ENCODE peak calls at places on chromosome 12, in five cellular contexts. P is fibroblast of pulmonary artery; X is naive thymus-derived CD4-positive, alpha-beta T cell; T is lung; I is lower leg skin. O is an unnamed sample.

GRCh38 chr12:11321980-11322379 is 11.7 kb upstream of the PRB4 start:
- DNase-seq in P (peak; percentile 0), X (no peak), T (no peak), I (no peak), O (no peak)

GRCh38 chr12:106113042-106113441 is 25.7 kb downstream of the NUAK1 start:
- DNase-seq in P (peak; percentile 53), X (no peak), T (no peak), I (no peak), O (no peak)

GRCh38 chr12:6584293-6584692 is 16.2 kb upstream of the NOP2 start:
- DNase-seq in P (peak; percentile 22), X (no peak), T (no peak), I (no peak), O (no peak)

GRCh38 chr12:127781336-127781735 is 485.6 kb upstream of the TMEM132C start:
- DNase-seq in P (no peak), X (no peak), T (no peak), I (no peak), O (no peak)

GRCh38 chr12:87967871-87968270 is 61.3 kb downstream of the C12orf50 start:
- DNase-seq in P (peak; percentile 46), X (no peak), T (no peak), I (no peak), O (no peak)

GRCh38 chr12:122064034-122064777 is 14.3 kb upstream of the MLXIP start:
- DNase-seq in P (peak; percentile 98), X (peak; percentile 27), T (peak; percentile 79), I (peak; percentile 70), O (peak; percentile 95)

GRCh38 chr12:101855364-101855884 is 22.0 kb upstream of the DRAM1 start:
- DNase-seq in P (peak; percentile 24), X (no peak), T (no peak), I (no peak), O (no peak)

GRCh38 chr12:79690606-79691298 is at the start of gene PAWR:
- DNase-seq in P (peak; percentile 69), X (peak; percentile 15), T (peak; percentile 68), I (peak; percentile 52), O (no peak)

GRCh38 chr12:13864081-13864673 is 117.2 kb downstream of the GRIN2B start:
- DNase-seq in P (peak; percentile 73), X (peak; percentile 27), T (peak; percentile 63), I (peak; percentile 22), O (peak; percentile 66)

GRCh38 chr12:88579572-88579940 is 715 bp downstream of the KITLG start:
- DNase-seq in P (no peak), X (no peak), T (peak; percentile 41), I (no peak), O (no peak)

GRCh38 chr12:27331927-27332324 is 710 bp upstream of the BMAL2 start:
- DNase-seq in P (no peak), X (no peak), T (no peak), I (no peak), O (no peak)

GRCh38 chr12:92854344-92854743 is 74.8 kb downstream of the EEA1 start:
- DNase-seq in P (no peak), X (no peak), T (no peak), I (no peak), O (no peak)

GRCh38 chr12:71440393-71441349 is 1.1 kb downstream of the LGR5 start:
- DNase-seq in P (peak; percentile 3), X (no peak), T (no peak), I (no peak), O (no peak)

GRCh38 chr12:13241833-13242232 is 45.3 kb downstream of the EMP1 start:
- DNase-seq in P (no peak), X (no peak), T (no peak), I (no peak), O (no peak)

GRCh38 chr12:1744932-1745331 is 54.1 kb downstream of the ADIPOR2 start:
- DNase-seq in P (no peak), X (no peak), T (no peak), I (no peak), O (no peak)

GRCh38 chr12:5827591-5827990 is 117.5 kb downstream of the ANO2 start:
- DNase-seq in P (no peak), X (no peak), T (no peak), I (no peak), O (no peak)

GRCh38 chr12:127401005-127401404 is 866.0 kb upstream of the TMEM132C start:
- DNase-seq in P (peak; percentile 13), X (no peak), T (no peak), I (no peak), O (no peak)

GRCh38 chr12:68056300-68056699 is 67.1 kb downstream of the IFNG-AS1 start:
- DNase-seq in P (no peak), X (no peak), T (no peak), I (no peak), O (no peak)

GRCh38 chr12:50763637-50764115 is at the start of gene ATF1:
- DNase-seq in P (peak; percentile 94), X (no peak), T (peak; percentile 90), I (peak; percentile 92), O (peak; percentile 93)
- H3K4me3 ChIP-seq in P (peak within 1 kb of the TSS; percentile 89), X (peak within 1 kb of the TSS; percentile 69), T (peak within 1 kb of the TSS; percentile 100), I (peak within 1 kb of the TSS; percentile 91), O (peak within 1 kb of the TSS; percentile 92)

GRCh38 chr12:104955703-104956102 is 2.4 kb downstream of the SLC41A2 start:
- DNase-seq in P (no peak), X (no peak), T (no peak), I (no peak), O (no peak)

GRCh38 chr12:104958009-104958945 is at the start of gene SLC41A2:
- DNase-seq in P (peak; percentile 93), X (peak; percentile 75), T (peak; percentile 86), I (peak; percentile 76), O (peak; percentile 89)

GRCh38 chr12:104958946-104959841 is 1.1 kb upstream of the SLC41A2 start:
- DNase-seq in P (peak; percentile 27), X (no peak), T (no peak), I (no peak), O (no peak)

GRCh38 chr12:104957388-104958008 is 592 bp downstream of the SLC41A2 start:
- DNase-seq in P (no peak), X (peak; percentile 37), T (no peak), I (no peak), O (no peak)

GRCh38 chr12:104956870-104957301 is 1.2 kb downstream of the SLC41A2 start:
- DNase-seq in P (peak; percentile 37), X (no peak), T (no peak), I (no peak), O (no peak)
- H3K4me3 ChIP-seq in P (peak overlapping the region; percentile 77), X (no peak overlapping the region), T (no peak overlapping the region), I (no peak overlapping the region), O (no peak overlapping the region)

GRCh38 chr12:56753566-56753965 is 1.4 kb upstream of the PRIM1 start:
- DNase-seq in P (no peak), X (no peak), T (no peak), I (no peak), O (no peak)

GRCh38 chr12:56763753-56764657 is 881 bp downstream of the HSD17B6 start:
- DNase-seq in P (peak; percentile 23), X (no peak), T (no peak), I (no peak), O (no peak)

GRCh38 chr12:56758728-56759269 is 4.3 kb upstream of the HSD17B6 start:
- DNase-seq in P (no peak), X (no peak), T (no peak), I (no peak), O (no peak)

GRCh38 chr12:56760460-56760859 is 2.7 kb upstream of the HSD17B6 start:
- DNase-seq in P (no peak), X (no peak), T (no peak), I (no peak), O (no peak)

GRCh38 chr12:56759270-56759908 is 3.7 kb upstream of the HSD17B6 start:
- DNase-seq in P (no peak), X (no peak), T (no peak), I (no peak), O (no peak)
- H3K4me3 ChIP-seq in P (no peak overlapping the region), X (no peak overlapping the region), T (no peak overlapping the region), I (no peak overlapping the region), O (no peak overlapping the region)

DNA sequence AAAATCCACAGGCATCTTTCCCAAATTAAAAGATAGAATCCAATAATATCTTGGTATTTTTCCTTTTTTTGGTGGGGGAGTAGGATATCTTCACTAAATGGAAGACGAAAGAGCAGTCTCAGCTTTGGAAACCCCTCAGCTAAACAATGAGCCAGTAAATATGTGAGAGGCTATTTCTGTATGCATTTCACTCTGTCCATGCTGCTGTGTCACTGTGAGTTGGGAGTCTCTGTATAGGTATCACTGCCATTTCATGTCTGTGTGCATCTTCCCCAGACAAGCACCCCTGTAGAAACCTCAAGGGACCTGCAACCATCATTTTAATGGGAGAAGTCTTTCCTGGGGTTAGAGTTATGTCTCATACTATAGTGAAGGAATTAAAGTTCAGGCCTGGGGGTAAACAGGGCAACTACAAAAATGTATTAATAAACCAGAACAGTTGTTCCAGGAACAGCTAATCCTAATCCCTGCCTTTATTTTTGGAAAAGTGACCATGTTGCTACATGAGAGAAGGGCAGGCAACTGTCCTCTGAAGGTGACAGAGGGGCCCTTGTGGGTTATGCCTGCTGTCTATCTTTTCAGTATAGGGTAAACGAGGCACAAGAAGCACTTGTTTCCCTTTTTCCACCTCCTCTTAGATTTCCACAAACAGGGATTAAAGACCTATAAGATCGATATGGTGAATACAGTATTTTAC is 11.3 kb upstream of the STAC3 start:
- DNase-seq in P (no peak), X (no peak), T (no peak), I (no peak), O (no peak)
- H3K4me3 ChIP-seq in P (no peak overlapping the region), X (no peak overlapping the region), T (no peak overlapping the region), I (no peak overlapping the region), O (no peak overlapping the region)

GRCh38 chr12:30805959-30806358 is 51.2 kb upstream of the CAPRIN2 start:
- DNase-seq in P (no peak), X (no peak), T (no peak), I (no peak), O (no peak)
- H3K4me3 ChIP-seq in P (no peak overlapping the region), X (no peak overlapping the region), T (no peak overlapping the region), I (no peak overlapping the region), O (no peak overlapping the region)

GRCh38 chr12:51229116-51229515 is 9.5 kb upstream of the DAZAP2 start:
- DNase-seq in P (no peak), X (no peak), T (no peak), I (no peak), O (no peak)

GRCh38 chr12:51224625-51225024 is 6.8 kb upstream of the POU6F1 start:
- DNase-seq in P (no peak), X (no peak), T (no peak), I (no peak), O (no peak)

GRCh38 chr12:51232642-51233041 is 6.0 kb upstream of the DAZAP2 start:
- DNase-seq in P (no peak), X (no peak), T (no peak), I (no peak), O (no peak)

GRCh38 chr12:51225800-51226199 is 7.9 kb upstream of the POU6F1 start:
- DNase-seq in P (no peak), X (no peak), T (no peak), I (no peak), O (no peak)

GRCh38 chr12:51227962-51228361 is 10.1 kb upstream of the POU6F1 start:
- DNase-seq in P (no peak), X (no peak), T (no peak), I (no peak), O (no peak)
- H3K4me3 ChIP-seq in P (no peak overlapping the region), X (no peak overlapping the region), T (no peak overlapping the region), I (no peak overlapping the region), O (no peak overlapping the region)

GRCh38 chr12:45232146-45232731 is 16.3 kb downstream of the ANO6 start:
- DNase-seq in P (no peak), X (no peak), T (no peak), I (no peak), O (no peak)
- H3K4me3 ChIP-seq in P (no peak overlapping the region), X (no peak overlapping the region), T (no peak overlapping the region), I (no peak overlapping the region), O (no peak overlapping the region)

O was measured in right atrium auricular region.